ENCODE peak calls at places on chromosome 17, in nine cellular contexts. E is GM12878, N is heart left ventricle, B is tibial nerve, Q is left ventricle myocardium inferior, A is GM23338, C is cardiac muscle cell, F is fibroblast of lung, G is adrenal gland. I is an unnamed sample. For H3K27me3, the result is how much of the 10 kb centered on the place peaks cover.

GRCh38 chr17:9150407-9151090 is 129.2 kb downstream of the NTN1 start:
- DNase-seq in E (no peak), N (no peak), B (no peak), Q (no peak), A (no peak), C (no peak), F (peak), G (no peak), I (no peak)

GRCh38 chr17:8954339-8954738 is 11.2 kb downstream of the PIK3R5 start:
- DNase-seq in E (no peak), N (peak), B (peak), Q (peak), A (peak), C (no peak), F (no peak), G (peak), I (peak)

GRCh38 chr17:79595471-79595870 is 15.4 kb downstream of the RBFOX3 start:
- DNase-seq in E (no peak), N (no peak), B (no peak), Q (no peak), A (no peak), C (no peak), F (no peak), G (no peak), I (no peak)

GRCh38 chr17:13074026-13074425 is 56.2 kb upstream of the ELAC2 start:
- DNase-seq in E (no peak), N (no peak), B (no peak), Q (no peak), A (no peak), C (no peak), F (no peak), G (no peak), I (no peak)

GRCh38 chr17:5545051-5545987 is 39.0 kb downstream of the NLRP1 start:
- DNase-seq in E (no peak), N (no peak), B (no peak), Q (no peak), A (no peak), C (no peak), F (peak), G (no peak), I (no peak)

GRCh38 chr17:75109407-75110236 is at the start of gene ARMC7:
- DNase-seq in E (no peak), N (peak), B (peak), Q (peak), A (peak), C (peak), F (peak), G (peak), I (peak)

GRCh38 chr17:71438631-71439146 is 682.1 kb upstream of the SOX9 start:
- DNase-seq in E (no peak), N (no peak), B (no peak), Q (no peak), A (no peak), C (peak), F (peak), G (no peak), I (no peak)

GRCh38 chr17:49817993-49818392 is 29.5 kb downstream of the KAT7 start:
- DNase-seq in E (no peak), N (no peak), B (no peak), Q (no peak), A (no peak), C (no peak), F (no peak), G (no peak), I (peak)

GRCh38 chr17:63295288-63295687 is 150.8 kb downstream of the CYB561 start:
- DNase-seq in E (no peak), N (no peak), B (no peak), Q (no peak), A (no peak), C (no peak), F (peak), G (no peak), I (no peak)

GRCh38 chr17:34156741-34157589 is 98.1 kb upstream of the CCL2 start:
- DNase-seq in E (no peak), N (no peak), B (no peak), Q (no peak), A (no peak), C (peak), F (no peak), G (no peak), I (no peak)

GRCh38 chr17:60941028-60941427 is 263.4 kb downstream of the BCAS3 start:
- DNase-seq in E (no peak), N (peak), B (peak), Q (peak), A (peak), C (peak), F (peak), G (peak), I (no peak)

GRCh38 chr17:1126801-1127550 is 52.8 kb downstream of the ABR start:
- DNase-seq in E (no peak), N (no peak), B (no peak), Q (no peak), A (no peak), C (no peak), F (no peak), G (no peak), I (no peak)

GRCh38 chr17:21019976-21020575 is 22.7 kb downstream of the USP22 start:
- DNase-seq in E (no peak), N (no peak), B (no peak), Q (peak), A (peak), C (no peak), F (no peak), G (peak), I (peak)

GRCh38 chr17:979539-980405 is at the start of gene NXN:
- DNase-seq in E (no peak), N (peak), B (peak), Q (peak), A (peak), C (peak), F (peak), G (peak), I (peak)

GRCh38 chr17:16593356-16594102 is 24.5 kb upstream of the ZNF287 start:
- DNase-seq in E (no peak), N (no peak), B (no peak), Q (no peak), A (no peak), C (no peak), F (no peak), G (no peak), I (no peak)

GRCh38 chr17:54899721-54900456 is 763 bp upstream of the TOM1L1 start:
- DNase-seq in E (no peak), N (peak), B (no peak), Q (no peak), A (peak), C (peak), F (no peak), G (no peak), I (no peak)

GRCh38 chr17:78992542-78993212 is 13.0 kb upstream of the LGALS3BP start:
- DNase-seq in E (no peak), N (no peak), B (peak), Q (no peak), A (no peak), C (no peak), F (no peak), G (no peak), I (no peak)

GRCh38 chr17:65537845-65538678 is 23.4 kb downstream of the AXIN2 start:
- DNase-seq in E (no peak), N (no peak), B (no peak), Q (no peak), A (no peak), C (no peak), F (no peak), G (no peak), I (peak)

GRCh38 chr17:76337413-76337777 is 16.3 kb downstream of the PRPSAP1 start:
- DNase-seq in E (no peak), N (no peak), B (no peak), Q (no peak), A (no peak), C (no peak), F (peak), G (no peak), I (no peak)

GRCh38 chr17:56678249-56679144 is 85.0 kb downstream of the NOG start:
- DNase-seq in E (no peak), N (no peak), B (no peak), Q (no peak), A (peak), C (peak), F (no peak), G (no peak), I (no peak)

GRCh38 chr17:56978441-56979090 is 635 bp downstream of the SCPEP1 start:
- DNase-seq in E (no peak), N (no peak), B (no peak), Q (no peak), A (no peak), C (no peak), F (no peak), G (peak), I (no peak)

GRCh38 chr17:27376637-27377547 is 79.4 kb upstream of the KSR1 start:
- DNase-seq in E (no peak), N (no peak), B (no peak), Q (no peak), A (no peak), C (no peak), F (peak), G (peak), I (no peak)

GRCh38 chr17:32015245-32016013 is 8.2 kb downstream of the LRRC37B start:
- DNase-seq in E (no peak), N (no peak), B (no peak), Q (no peak), A (no peak), C (no peak), F (peak), G (no peak), I (no peak)

GRCh38 chr17:4087911-4088693 is 54.7 kb downstream of the ZZEF1 start:
- DNase-seq in E (no peak), N (no peak), B (no peak), Q (no peak), A (no peak), C (no peak), F (peak), G (peak), I (no peak)

GRCh38 chr17:41442772-41443171 is 2.0 kb upstream of the KRT38 start:
- DNase-seq in E (no peak), N (no peak), B (no peak), Q (no peak), A (no peak), C (no peak), F (peak), G (no peak), I (no peak)

GRCh38 chr17:76102944-76103273 is 678 bp downstream of the EXOC7 start:
- DNase-seq in E (no peak), N (no peak), B (no peak), Q (no peak), A (no peak), C (no peak), F (no peak), G (no peak), I (no peak)

GRCh38 chr17:41939044-41939695 is 8.8 kb downstream of the ODAD4 start:
- DNase-seq in E (no peak), N (no peak), B (no peak), Q (no peak), A (no peak), C (no peak), F (no peak), G (no peak), I (no peak)

GRCh38 chr17:33292184-33292980 is 713 bp downstream of the ASIC2 start:
- DNase-seq in E (no peak), N (no peak), B (no peak), Q (no peak), A (peak), C (peak), F (peak), G (no peak), I (no peak)

GRCh38 chr17:79391808-79392233 is 219.0 kb downstream of the RBFOX3 start:
- DNase-seq in E (no peak), N (peak), B (peak), Q (peak), A (peak), C (peak), F (peak), G (peak), I (peak)

GRCh38 chr17:14297161-14297851 is 3.6 kb upstream of the HS3ST3B1 start:
- DNase-seq in E (no peak), N (no peak), B (no peak), Q (peak), A (peak), C (peak), F (peak), G (no peak), I (no peak)

GRCh38 chr17:44002141-44002848 is 2.1 kb upstream of the NAGS start:
- DNase-seq in E (no peak), N (no peak), B (no peak), Q (no peak), A (no peak), C (no peak), F (peak), G (no peak), I (no peak)

GRCh38 chr17:81302861-81303326 is 7.8 kb upstream of the SLC38A10 start:
- DNase-seq in E (no peak), N (no peak), B (no peak), Q (no peak), A (no peak), C (no peak), F (no peak), G (no peak), I (no peak)

GRCh38 chr17:81302324-81302723 is 7.2 kb upstream of the SLC38A10 start:
- DNase-seq in E (no peak), N (no peak), B (no peak), Q (no peak), A (no peak), C (no peak), F (no peak), G (no peak), I (no peak)

GRCh38 chr17:81300586-81301155 is 5.6 kb upstream of the SLC38A10 start:
- DNase-seq in E (no peak), N (no peak), B (no peak), Q (no peak), A (no peak), C (no peak), F (no peak), G (no peak), I (no peak)

GRCh38 chr17:81299846-81300585 is 4.9 kb upstream of the SLC38A10 start:
- DNase-seq in E (no peak), N (no peak), B (no peak), Q (no peak), A (no peak), C (no peak), F (no peak), G (no peak), I (no peak)

GRCh38 chr17:81301195-81302144 is 6.4 kb upstream of the SLC38A10 start:
- DNase-seq in E (no peak), N (no peak), B (no peak), Q (no peak), A (no peak), C (no peak), F (no peak), G (no peak), I (no peak)
- TF ChIP-seq CTCF in E (no peak), N (no peak), B (no peak), Q (no peak), A (no peak), C (no peak), F (no peak), G (no peak), I (no peak)

DNA sequence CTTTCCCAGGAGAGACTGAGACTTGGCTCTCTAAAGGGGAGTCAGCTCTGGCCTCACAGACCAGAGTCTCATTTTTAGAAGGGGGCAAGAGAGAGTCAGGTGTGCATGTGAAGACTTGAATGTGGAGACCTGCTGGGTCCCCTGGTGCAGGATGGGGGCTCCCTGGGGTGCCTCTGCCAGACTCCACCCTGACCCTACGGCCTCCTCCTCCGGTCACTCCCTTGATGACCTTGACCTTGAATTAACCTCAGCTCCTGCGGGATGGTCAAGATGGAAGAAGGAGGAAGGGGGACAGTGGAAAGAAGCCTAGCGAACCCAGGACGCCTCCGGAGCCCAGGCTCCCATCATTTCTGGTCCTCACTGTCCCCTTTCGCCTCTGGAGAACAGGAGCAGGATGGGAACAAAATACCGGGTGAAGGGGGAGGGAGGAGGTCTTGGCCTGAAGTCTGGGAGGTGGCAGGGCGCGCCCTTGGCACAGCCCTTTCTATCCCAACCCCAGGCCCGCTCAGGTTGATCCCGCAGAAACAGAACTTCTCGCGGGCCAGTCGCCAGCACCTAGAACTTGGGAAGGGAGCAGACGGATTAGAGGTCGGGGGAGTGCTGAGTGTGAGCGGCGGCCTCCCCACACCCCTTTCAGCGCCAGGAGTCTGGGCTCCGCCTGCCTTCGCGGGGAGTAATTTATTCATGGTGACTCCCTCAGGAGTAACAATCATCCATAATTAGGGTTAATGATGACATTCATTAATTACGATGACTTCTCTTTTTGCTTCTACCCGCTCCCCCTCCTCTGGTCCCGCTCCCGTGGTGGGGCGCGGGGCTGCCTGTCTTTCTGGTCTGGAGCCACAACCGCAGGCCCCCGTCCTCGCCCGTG is 1.6 kb downstream of the STAC2 start:
- DNase-seq in E (no peak), N (no peak), B (no peak), Q (no peak), A (no peak), C (no peak), F (no peak), G (no peak), I (no peak)
- H3K27me3 ChIP-seq in E (under half), N (under half), B (under half), Q (under half), A (under half), C (half or more), F (half or more), G (under half), I (under half)

DNA sequence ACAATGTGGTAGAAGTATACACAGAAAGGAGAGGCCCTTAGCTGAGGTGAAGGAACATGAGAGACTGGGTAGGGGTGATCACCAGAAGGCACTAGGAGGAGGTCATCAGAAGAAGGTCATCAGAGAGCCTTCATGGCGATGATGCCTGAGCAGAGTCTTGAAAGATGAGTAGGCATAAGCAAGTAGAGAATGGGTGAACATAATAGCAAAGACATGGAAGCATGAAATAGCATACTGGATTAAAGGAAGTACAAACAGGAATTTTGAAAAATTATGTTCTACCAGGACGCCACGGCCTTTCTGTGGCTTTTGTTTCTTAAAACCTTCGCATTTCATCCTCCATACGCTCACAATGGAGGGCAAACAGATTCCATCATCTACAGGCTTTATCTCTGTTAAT is 2.9 kb downstream of the IKZF3 start:
- DNase-seq in E (no peak), N (no peak), B (no peak), Q (no peak), A (no peak), C (no peak), F (no peak), G (no peak), I (no peak)
- TF ChIP-seq CTCF in E (no peak), N (no peak), B (no peak), Q (no peak), A (no peak), C (no peak), F (no peak), G (no peak), I (no peak)

DNA sequence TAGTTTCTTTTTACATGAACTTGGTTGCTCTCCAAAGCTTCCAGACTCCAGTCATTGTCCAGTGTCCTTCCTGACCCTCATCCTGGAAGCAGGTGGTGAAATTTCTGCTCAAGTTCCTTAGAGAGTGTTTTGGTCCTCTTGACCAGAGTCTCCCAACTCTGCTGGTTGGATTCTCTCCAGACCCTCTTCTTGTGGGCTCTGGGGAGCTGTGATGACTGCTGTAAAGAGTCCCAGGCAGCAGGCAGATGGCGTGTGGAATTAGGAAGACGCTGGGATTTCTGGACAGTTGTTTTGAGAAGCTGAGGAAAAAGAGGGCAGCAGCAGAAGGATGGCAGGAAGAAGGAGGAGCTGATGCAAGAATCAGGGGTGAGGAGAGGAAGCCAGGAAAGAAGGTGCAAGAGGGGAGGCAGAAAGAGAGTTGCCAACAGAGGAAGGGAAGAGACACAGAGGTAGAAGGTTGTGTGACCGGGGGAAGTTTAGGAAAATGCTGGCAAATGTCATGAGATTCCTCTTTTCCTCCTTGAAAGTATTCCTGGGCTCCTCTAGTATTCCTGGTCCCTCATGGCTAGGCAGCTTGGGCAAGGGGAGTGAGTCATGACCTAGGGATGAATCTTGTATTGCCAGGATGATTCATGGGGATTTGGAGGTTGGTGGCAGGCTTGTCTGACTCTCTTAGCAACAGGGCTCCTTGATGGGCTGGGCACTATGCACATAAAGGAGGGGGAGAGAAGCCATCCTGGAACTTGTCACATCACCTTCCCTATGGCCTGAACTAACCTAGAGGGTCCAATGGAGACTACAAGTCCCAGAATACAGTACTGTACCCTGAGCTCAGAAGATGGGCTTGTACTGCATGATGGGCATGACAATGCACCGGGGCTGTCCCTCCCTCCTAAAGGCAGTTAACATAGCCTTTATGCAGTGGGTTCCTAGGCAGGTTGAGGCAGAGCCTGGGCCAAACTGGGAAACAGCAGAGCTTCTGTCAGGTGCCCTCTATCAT is 1.9 kb upstream of the SEZ6 start:
- DNase-seq in E (no peak), N (no peak), B (no peak), Q (no peak), A (no peak), C (no peak), F (peak), G (peak), I (no peak)
- H3K27me3 ChIP-seq in E (under half), N (under half), B (half or more), Q (half or more), A (under half), C (under half), F (under half), G (under half), I (half or more)

I was measured in CD4-positive, alpha-beta T cell.